ENCODE peak calls at places on chromosome 11, in seven cellular contexts. U, R, T, V, L, J and A are unnamed samples.

GRCh38 chr11:88206746-88207145 is 31.5 kb upstream of the RAB38 start:
- DNase-seq in U (no peak), R (no peak), T (no peak), V (no peak), L (no peak), J (no peak), A (no peak)

GRCh38 chr11:57116654-57117053 is 65.1 kb upstream of the LRRC55 start:
- DNase-seq in U (peak), R (peak), T (peak), V (peak), L (no peak), J (peak), A (peak)

GRCh38 chr11:126468102-126468521 is 112.6 kb downstream of the ST3GAL4 start:
- DNase-seq in U (no peak), R (no peak), T (no peak), V (peak), L (no peak), J (no peak), A (no peak)

GRCh38 chr11:79184285-79184684 is 256.5 kb downstream of the TENM4 start:
- DNase-seq in U (no peak), R (no peak), T (no peak), V (no peak), L (no peak), J (no peak), A (no peak)

GRCh38 chr11:44266056-44266780 is 43.7 kb downstream of the ALX4 start:
- DNase-seq in U (no peak), R (no peak), T (no peak), V (no peak), L (no peak), J (no peak), A (no peak)

GRCh38 chr11:27184458-27185312 is 144.1 kb downstream of the BBOX1 start:
- DNase-seq in U (no peak), R (no peak), T (no peak), V (no peak), L (no peak), J (no peak), A (no peak)

GRCh38 chr11:107182983-107183382 is 164.7 kb upstream of the GUCY1A2 start:
- DNase-seq in U (no peak), R (no peak), T (no peak), V (no peak), L (no peak), J (no peak), A (no peak)

GRCh38 chr11:120431633-120432032 is 79.9 kb upstream of the GRIK4 start:
- DNase-seq in U (peak), R (no peak), T (no peak), V (no peak), L (no peak), J (no peak), A (no peak)

GRCh38 chr11:134252539-134253188 is 488 bp downstream of the THYN1 start:
- DNase-seq in U (no peak), R (no peak), T (peak), V (no peak), L (no peak), J (no peak), A (peak)

GRCh38 chr11:35491231-35491871 is 34.1 kb downstream of the PAMR1 start:
- DNase-seq in U (peak), R (no peak), T (no peak), V (no peak), L (no peak), J (no peak), A (peak)

GRCh38 chr11:126830216-126830615 is 170.4 kb downstream of the KIRREL3 start:
- DNase-seq in U (no peak), R (no peak), T (no peak), V (no peak), L (no peak), J (no peak), A (no peak)

GRCh38 chr11:105177658-105178057 is 38.1 kb upstream of the CARD18 start:
- DNase-seq in U (peak), R (peak), T (no peak), V (no peak), L (no peak), J (no peak), A (peak)

GRCh38 chr11:2400761-2401435 is 348 bp downstream of the TSSC4 start:
- DNase-seq in U (no peak), R (no peak), T (no peak), V (no peak), L (no peak), J (no peak), A (peak)

GRCh38 chr11:57529012-57529411 is 1.5 kb downstream of the TIMM10 start:
- DNase-seq in U (no peak), R (no peak), T (no peak), V (no peak), L (no peak), J (no peak), A (no peak)

GRCh38 chr11:27319065-27319464 is 44.0 kb downstream of the CCDC34 start:
- DNase-seq in U (no peak), R (no peak), T (no peak), V (no peak), L (no peak), J (no peak), A (no peak)

GRCh38 chr11:108019870-108020540 is 11.3 kb downstream of the CUL5 start:
- DNase-seq in U (peak), R (no peak), T (peak), V (no peak), L (no peak), J (no peak), A (peak)

GRCh38 chr11:5476184-5476819 is 12.2 kb upstream of the OR52D1 start:
- DNase-seq in U (peak), R (peak), T (peak), V (peak), L (no peak), J (no peak), A (peak)

GRCh38 chr11:9703280-9703679 is 39.4 kb downstream of the SWAP70 start:
- DNase-seq in U (no peak), R (peak), T (no peak), V (no peak), L (no peak), J (no peak), A (no peak)

GRCh38 chr11:10631761-10632160 is 61.8 kb downstream of the IRAG1 start:
- DNase-seq in U (no peak), R (no peak), T (no peak), V (no peak), L (no peak), J (no peak), A (no peak)

GRCh38 chr11:119318240-119319135 is 1.6 kb upstream of the MCAM start:
- DNase-seq in U (peak), R (peak), T (no peak), V (peak), L (no peak), J (no peak), A (peak)

GRCh38 chr11:819943-820649 is 1.4 kb downstream of the PNPLA2 start:
- DNase-seq in U (peak), R (peak), T (peak), V (peak), L (peak), J (peak), A (peak)

GRCh38 chr11:128424867-128425285 is 162.5 kb downstream of the ETS1 start:
- DNase-seq in U (peak), R (no peak), T (peak), V (peak), L (no peak), J (no peak), A (peak)

GRCh38 chr11:79438631-79439429 is 2.0 kb downstream of the TENM4 start:
- DNase-seq in U (peak), R (no peak), T (peak), V (peak), L (no peak), J (no peak), A (peak)

GRCh38 chr11:73971175-73971719 is 11.4 kb downstream of the UCP2 start:
- DNase-seq in U (no peak), R (no peak), T (no peak), V (no peak), L (no peak), J (no peak), A (no peak)

GRCh38 chr11:13117344-13117743 is 108.2 kb downstream of the RASSF10 start:
- DNase-seq in U (no peak), R (no peak), T (no peak), V (no peak), L (no peak), J (no peak), A (no peak)

GRCh38 chr11:28017816-28018215 is 90.1 kb downstream of the KIF18A start:
- DNase-seq in U (peak), R (no peak), T (no peak), V (no peak), L (no peak), J (no peak), A (peak)

GRCh38 chr11:29844701-29845379 is 172.0 kb downstream of the KCNA4 start:
- DNase-seq in U (no peak), R (no peak), T (no peak), V (no peak), L (no peak), J (no peak), A (no peak)

GRCh38 chr11:134008593-134008992 is 51.8 kb upstream of the IGSF9B start:
- DNase-seq in U (no peak), R (no peak), T (no peak), V (no peak), L (no peak), J (no peak), A (no peak)

GRCh38 chr11:100546714-100547113 is 140.4 kb upstream of the ARHGAP42 start:
- DNase-seq in U (peak), R (peak), T (no peak), V (no peak), L (no peak), J (no peak), A (peak)

GRCh38 chr11:118979434-118979833 is 7.9 kb downstream of the FOXR1 start:
- DNase-seq in U (no peak), R (no peak), T (no peak), V (no peak), L (no peak), J (no peak), A (no peak)

GRCh38 chr11:69166186-69167115 is 10.7 kb downstream of the SMIM38 start:
- DNase-seq in U (peak), R (peak), T (no peak), V (peak), L (no peak), J (no peak), A (peak)
- TF ChIP-seq CTCF in U (peak), R (no peak), T (no peak), V (no peak), L (no peak), J (no peak), A (peak)

GRCh38 chr11:31874631-31875191 is 63.6 kb upstream of the PAX6 start:
- DNase-seq in U (no peak), R (no peak), T (no peak), V (no peak), L (no peak), J (peak), A (no peak)

GRCh38 chr11:31871310-31872073 is 60.4 kb upstream of the PAX6 start:
- DNase-seq in U (no peak), R (no peak), T (no peak), V (no peak), L (no peak), J (no peak), A (no peak)

GRCh38 chr11:31872074-31872440 is 60.9 kb upstream of the PAX6 start:
- DNase-seq in U (no peak), R (no peak), T (no peak), V (no peak), L (no peak), J (no peak), A (no peak)

GRCh38 chr11:31873115-31873514 is 62.0 kb upstream of the PAX6 start:
- DNase-seq in U (no peak), R (no peak), T (no peak), V (no peak), L (no peak), J (no peak), A (no peak)

DNA sequence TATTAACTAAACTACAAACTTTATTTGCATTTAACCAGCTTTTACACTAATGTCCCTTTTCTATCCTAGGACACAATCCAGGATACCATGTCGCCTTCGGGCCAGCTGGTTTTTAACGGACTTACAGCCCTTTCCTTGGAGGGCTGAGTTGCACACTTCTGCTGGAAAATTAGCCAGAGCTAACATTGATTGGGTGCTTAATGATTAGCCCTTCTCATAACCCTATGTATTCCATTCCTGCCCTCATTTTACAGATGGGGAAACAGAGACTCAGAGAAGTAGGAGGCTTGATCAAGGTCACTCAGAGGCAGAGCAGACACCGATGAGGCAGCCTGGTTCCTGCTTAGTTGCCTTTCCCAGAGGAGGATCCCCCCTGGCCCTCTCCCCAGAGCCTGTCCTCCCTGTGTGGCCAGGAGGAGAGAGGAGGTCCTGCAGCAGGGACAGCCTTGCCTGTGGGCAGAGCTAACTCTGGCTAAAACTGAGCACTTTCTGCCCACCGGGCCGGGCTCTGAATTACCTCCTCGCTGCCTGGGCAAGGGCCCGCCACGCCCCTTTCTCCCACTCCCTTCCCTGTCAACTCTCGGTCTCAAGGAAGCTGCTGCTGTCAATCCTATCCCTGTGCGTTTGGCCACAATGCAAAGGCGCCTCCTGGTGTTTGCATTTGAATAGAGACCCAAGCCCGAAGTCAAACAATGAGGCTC is 59.6 kb upstream of the PAX6 start:
- DNase-seq in U (peak), R (peak), T (peak), V (peak), L (peak), J (no peak), A (peak)
- TF ChIP-seq CTCF in U (peak), R (peak), T (peak), V (peak), L (peak), J (no peak), A (peak)

GRCh38 chr11:65468874-65469333 is 29.9 kb upstream of the MALAT1 start:
- DNase-seq in U (no peak), R (peak), T (no peak), V (peak), L (peak), J (no peak), A (peak)
- TF ChIP-seq CTCF in U (peak), R (peak), T (peak), V (peak), L (peak), J (peak), A (peak)

GRCh38 chr11:33567004-33567403 is 133.6 kb downstream of the C11orf91 start:
- DNase-seq in U (no peak), R (no peak), T (no peak), V (no peak), L (no peak), J (no peak), A (no peak)

GRCh38 chr11:33559567-33559966 is 141.1 kb downstream of the C11orf91 start:
- DNase-seq in U (no peak), R (no peak), T (no peak), V (no peak), L (no peak), J (no peak), A (no peak)

GRCh38 chr11:33560729-33561128 is 139.9 kb downstream of the C11orf91 start:
- DNase-seq in U (no peak), R (no peak), T (no peak), V (no peak), L (no peak), J (no peak), A (no peak)

GRCh38 chr11:33564856-33565453 is 135.7 kb downstream of the C11orf91 start:
- DNase-seq in U (no peak), R (no peak), T (no peak), V (no peak), L (no peak), J (no peak), A (no peak)
- TF ChIP-seq CTCF in U (no peak), R (no peak), T (no peak), V (no peak), L (no peak), J (no peak), A (no peak)

GRCh38 chr11:45872513-45873356 is 12.7 kb upstream of the MAPK8IP1 start:
- DNase-seq in U (peak), R (peak), T (peak), V (peak), L (no peak), J (no peak), A (peak)
- TF ChIP-seq CTCF in U (peak), R (peak), T (peak), V (peak), L (no peak), J (no peak), A (peak)

DNA sequence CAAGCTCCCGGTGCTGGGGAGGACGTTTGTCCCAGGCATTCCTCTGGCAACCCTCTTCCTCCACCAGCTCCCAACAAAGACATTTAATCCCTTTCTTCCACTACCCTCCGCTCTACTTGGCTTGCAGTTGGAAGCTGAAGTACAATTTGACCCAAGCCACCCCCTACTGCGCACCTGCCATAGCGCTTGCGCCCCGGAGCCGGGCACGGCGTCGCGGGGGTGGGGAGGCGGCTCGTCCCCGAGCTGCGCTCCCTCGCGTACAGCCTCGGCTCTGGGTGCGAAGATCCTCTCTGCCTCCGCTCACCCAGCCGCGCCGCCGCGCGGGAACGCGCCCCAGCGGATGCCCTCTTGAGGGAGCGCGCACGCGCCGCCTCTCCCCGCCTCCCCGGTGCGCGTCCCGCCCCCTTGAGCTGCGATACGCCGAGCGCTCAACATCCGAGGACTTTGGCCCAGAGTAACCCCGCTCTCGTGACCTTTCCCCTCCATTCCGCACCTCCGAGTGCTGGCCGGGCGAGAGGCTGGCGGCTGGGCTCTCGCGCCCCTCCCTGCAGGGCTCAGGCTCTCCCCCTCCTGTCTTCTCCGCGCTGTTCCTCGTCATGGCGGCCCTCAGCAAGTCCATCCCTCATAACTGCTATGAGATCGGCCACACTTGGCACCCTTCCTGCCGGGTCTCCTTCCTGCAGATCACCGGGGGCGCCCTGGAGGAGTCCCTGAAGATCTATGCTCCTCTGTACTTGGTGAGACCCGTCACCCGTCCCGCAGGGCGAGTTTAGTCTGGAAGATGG is at the start of gene TMEM135:
- DNase-seq in U (peak), R (peak), T (peak), V (peak), L (peak), J (peak), A (peak)
- TF ChIP-seq CTCF in U (peak), R (no peak), T (no peak), V (no peak), L (no peak), J (peak), A (peak)

DNA sequence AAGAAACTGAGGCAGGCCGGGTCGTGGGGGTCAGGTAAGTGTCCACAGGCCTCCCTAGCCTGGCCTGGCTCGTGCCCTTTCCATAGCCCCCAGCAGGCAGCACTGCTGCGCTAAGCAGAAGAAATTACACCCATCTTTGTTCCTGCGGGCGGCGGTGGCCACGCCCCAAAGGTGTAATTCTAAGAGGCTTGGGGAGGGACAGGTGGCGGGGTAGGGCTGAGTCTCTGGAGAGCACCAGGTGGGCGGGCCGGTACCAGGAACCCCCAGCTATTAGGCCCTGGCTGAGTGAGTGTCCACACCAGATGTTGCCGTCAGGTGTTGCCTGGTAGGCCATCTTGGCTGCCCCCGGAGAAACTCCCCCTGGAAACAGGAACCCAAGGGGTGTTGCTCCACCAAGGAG is 12.3 kb upstream of the ARAP1 start:
- DNase-seq in U (no peak), R (no peak), T (no peak), V (no peak), L (peak), J (no peak), A (no peak)
- TF ChIP-seq CTCF in U (no peak), R (no peak), T (no peak), V (no peak), L (no peak), J (no peak), A (no peak)

GRCh38 chr11:30911247-30911646 is 325.1 kb upstream of the MPPED2 start:
- DNase-seq in U (no peak), R (no peak), T (no peak), V (no peak), L (no peak), J (no peak), A (no peak)

GRCh38 chr11:30919389-30920172 is 333.4 kb upstream of the MPPED2 start:
- DNase-seq in U (peak), R (no peak), T (no peak), V (no peak), L (no peak), J (no peak), A (no peak)

GRCh38 chr11:30917859-30918478 is 331.8 kb upstream of the MPPED2 start:
- DNase-seq in U (peak), R (peak), T (peak), V (no peak), L (no peak), J (no peak), A (peak)

GRCh38 chr11:30916764-30917163 is 330.6 kb upstream of the MPPED2 start:
- DNase-seq in U (no peak), R (no peak), T (no peak), V (no peak), L (no peak), J (no peak), A (no peak)

GRCh38 chr11:30914143-30914762 is 328.1 kb upstream of the MPPED2 start:
- DNase-seq in U (peak), R (peak), T (peak), V (peak), L (no peak), J (peak), A (peak)
- TF ChIP-seq CTCF in U (peak), R (peak), T (peak), V (peak), L (no peak), J (no peak), A (peak)

DNA sequence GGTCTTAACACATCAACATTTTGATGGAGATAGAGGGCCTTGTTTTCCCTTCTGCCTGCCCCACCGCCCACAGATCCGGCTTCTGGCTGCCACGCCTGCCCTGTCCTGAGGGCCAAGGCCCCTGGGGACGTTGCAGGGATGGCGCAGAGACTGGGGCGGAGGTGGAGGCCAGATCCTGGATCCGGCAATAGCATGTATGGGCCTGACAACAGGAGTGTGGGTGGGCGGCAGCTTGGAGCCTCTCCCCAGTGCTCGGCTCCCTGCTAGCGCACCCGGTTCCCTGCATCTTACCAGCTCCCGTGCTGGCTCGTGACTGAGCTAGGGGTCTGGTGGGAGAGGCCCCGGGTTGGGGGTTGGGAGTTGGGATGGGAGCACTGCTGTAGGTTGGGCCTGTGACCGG is 95.6 kb downstream of the ZBTB16 start:
- DNase-seq in U (no peak), R (no peak), T (no peak), V (no peak), L (no peak), J (peak), A (no peak)
- TF ChIP-seq CTCF in U (no peak), R (no peak), T (no peak), V (no peak), L (no peak), J (no peak), A (no peak)

GRCh38 chr11:63920870-63921417 is 4.0 kb upstream of the RCOR2 start:
- DNase-seq in U (no peak), R (no peak), T (peak), V (peak), L (no peak), J (no peak), A (no peak)
- TF ChIP-seq CTCF in U (peak), R (peak), T (peak), V (peak), L (no peak), J (no peak), A (peak)